ENCODE peak calls at places on chromosomes 6 and 20, in seven cellular contexts. One of them, this sample, is unnamed. For H3K9me2 and H3K4me1, the result is how much of the 10 kb centered on the place peaks cover.

GRCh38 chr20:10920396-10920795 is 246.6 kb upstream of the JAG1 start:
- DNase-seq in OCI-LY7: no peak
- DNase-seq in MM.1S: no peak
- DNase-seq in hepatocyte: no peak
- DNase-seq in HCT116: no peak
- DNase-seq in SK-N-SH: no peak
- DNase-seq in GM23248: peak
- DNase-seq in this sample: no peak

GRCh38 chr20:58102252-58102651 is 126.2 kb downstream of the ANKRD60 start:
- DNase-seq in OCI-LY7: no peak
- DNase-seq in MM.1S: no peak
- DNase-seq in hepatocyte: no peak
- DNase-seq in HCT116: no peak
- DNase-seq in SK-N-SH: peak
- DNase-seq in GM23248: peak
- DNase-seq in this sample: no peak

GRCh38 chr6:136468711-136469110 is 81.5 kb downstream of the MAP7 start:
- DNase-seq in OCI-LY7: no peak
- DNase-seq in MM.1S: no peak
- DNase-seq in hepatocyte: no peak
- DNase-seq in HCT116: no peak
- DNase-seq in SK-N-SH: no peak
- DNase-seq in GM23248: no peak
- DNase-seq in this sample: no peak

GRCh38 chr20:35529552-35529951 is at the start of gene C20orf173:
- DNase-seq in OCI-LY7: no peak
- DNase-seq in MM.1S: no peak
- DNase-seq in hepatocyte: no peak
- DNase-seq in HCT116: no peak
- DNase-seq in SK-N-SH: no peak
- DNase-seq in GM23248: no peak
- DNase-seq in this sample: no peak

GRCh38 chr6:26553739-26554668 is 15.8 kb downstream of the HMGN4 start:
- DNase-seq in OCI-LY7: peak
- DNase-seq in MM.1S: peak
- DNase-seq in hepatocyte: peak
- DNase-seq in HCT116: peak
- DNase-seq in SK-N-SH: no peak
- DNase-seq in GM23248: peak
- DNase-seq in this sample: peak

GRCh38 chr6:25371037-25371347 is 91.8 kb downstream of the CARMIL1 start:
- DNase-seq in OCI-LY7: no peak
- DNase-seq in MM.1S: no peak
- DNase-seq in hepatocyte: no peak
- DNase-seq in HCT116: no peak
- DNase-seq in SK-N-SH: no peak
- DNase-seq in GM23248: no peak
- DNase-seq in this sample: no peak

GRCh38 chr6:147695819-147696218 is 187.3 kb downstream of the SAMD5 start:
- DNase-seq in OCI-LY7: no peak
- DNase-seq in MM.1S: no peak
- DNase-seq in hepatocyte: no peak
- DNase-seq in HCT116: no peak
- DNase-seq in SK-N-SH: no peak
- DNase-seq in GM23248: no peak
- DNase-seq in this sample: no peak

GRCh38 chr6:54236984-54237383 is 71.3 kb upstream of the TINAG start:
- DNase-seq in OCI-LY7: no peak
- DNase-seq in MM.1S: no peak
- DNase-seq in hepatocyte: no peak
- DNase-seq in HCT116: no peak
- DNase-seq in SK-N-SH: no peak
- DNase-seq in GM23248: no peak
- DNase-seq in this sample: peak

GRCh38 chr20:53157443-53158408 is 185.6 kb downstream of the TSHZ2 start:
- DNase-seq in OCI-LY7: peak
- DNase-seq in MM.1S: peak
- DNase-seq in hepatocyte: peak
- DNase-seq in HCT116: peak
- DNase-seq in SK-N-SH: no peak
- DNase-seq in GM23248: peak
- DNase-seq in this sample: peak

GRCh38 chr6:17022604-17023003 is 79.2 kb upstream of the STMND1 start:
- DNase-seq in OCI-LY7: no peak
- DNase-seq in MM.1S: no peak
- DNase-seq in hepatocyte: no peak
- DNase-seq in HCT116: no peak
- DNase-seq in SK-N-SH: no peak
- DNase-seq in GM23248: no peak
- DNase-seq in this sample: no peak

GRCh38 chr6:131627724-131628682 is at the start of gene MED23:
- DNase-seq in OCI-LY7: peak
- DNase-seq in MM.1S: peak
- DNase-seq in hepatocyte: peak
- DNase-seq in HCT116: peak
- DNase-seq in SK-N-SH: peak
- DNase-seq in GM23248: peak
- DNase-seq in this sample: peak

GRCh38 chr6:46324706-46325105 is 153.9 kb upstream of the ENPP5 start:
- DNase-seq in OCI-LY7: no peak
- DNase-seq in MM.1S: no peak
- DNase-seq in hepatocyte: no peak
- DNase-seq in HCT116: no peak
- DNase-seq in SK-N-SH: no peak
- DNase-seq in GM23248: no peak
- DNase-seq in this sample: no peak

DNA sequence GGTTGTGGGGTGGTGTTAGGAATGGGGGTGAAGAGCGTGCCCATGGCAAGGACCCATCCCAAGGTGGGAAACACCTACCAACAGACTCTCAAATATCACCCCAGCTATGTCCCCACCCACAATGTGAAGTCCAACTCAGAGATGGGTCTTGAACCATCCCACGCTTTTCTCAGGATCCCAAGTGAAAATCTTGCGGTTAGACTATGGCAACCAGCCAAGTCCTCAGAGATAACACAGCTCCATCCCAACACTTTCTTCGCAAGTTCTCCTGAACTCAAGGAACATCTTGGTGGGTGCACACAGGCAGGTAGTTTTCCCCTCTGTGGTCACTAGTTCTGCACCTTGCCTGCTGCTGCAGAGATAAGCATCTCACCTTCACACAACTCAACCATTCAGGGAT is 116.0 kb downstream of the CDC5L start:
- DNase-seq in OCI-LY7: no peak
- DNase-seq in MM.1S: no peak
- DNase-seq in hepatocyte: no peak
- DNase-seq in HCT116: no peak
- DNase-seq in SK-N-SH: no peak
- DNase-seq in GM23248: no peak
- DNase-seq in this sample: no peak
- H3K9me2 ChIP-seq in OCI-LY7: under half
- H3K9me2 ChIP-seq in MM.1S: under half
- H3K9me2 ChIP-seq in hepatocyte: under half
- H3K9me2 ChIP-seq in HCT116: under half
- H3K9me2 ChIP-seq in SK-N-SH: under half
- H3K9me2 ChIP-seq in GM23248: under half
- H3K9me2 ChIP-seq in this sample: under half

DNA sequence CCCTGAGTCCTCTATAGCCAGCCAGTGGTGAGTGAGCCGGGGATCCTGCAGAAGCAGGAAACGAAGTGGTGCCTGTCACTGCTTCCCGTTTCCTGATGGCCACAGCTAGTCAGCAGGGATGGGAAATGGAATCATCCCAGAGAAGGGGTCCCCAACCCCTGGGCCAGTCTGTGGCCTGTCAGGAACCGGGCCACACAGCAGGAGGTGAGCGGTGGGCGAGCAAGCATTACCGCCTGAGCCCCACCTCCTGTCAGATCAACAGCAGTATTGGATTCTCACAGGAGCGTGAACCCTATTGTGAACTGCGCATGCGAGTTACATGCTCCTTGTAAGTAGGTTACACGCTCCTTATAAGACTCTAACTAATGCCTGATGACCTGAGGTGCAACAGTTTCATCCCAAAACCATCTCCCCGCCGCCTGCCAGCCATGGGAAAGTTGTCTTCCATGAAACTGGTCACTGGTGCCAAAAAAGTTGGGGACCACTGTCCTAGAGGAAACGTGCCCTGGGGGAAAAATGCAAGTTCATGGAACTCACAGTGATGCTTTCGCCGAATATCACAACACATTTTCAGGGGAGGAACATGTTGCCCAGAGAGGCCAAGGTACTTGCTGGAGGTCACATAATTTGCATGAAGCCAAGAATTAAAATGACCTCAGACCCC is 113.8 kb downstream of the JPH2 start:
- DNase-seq in OCI-LY7: no peak
- DNase-seq in MM.1S: no peak
- DNase-seq in hepatocyte: no peak
- DNase-seq in HCT116: no peak
- DNase-seq in SK-N-SH: no peak
- DNase-seq in GM23248: no peak
- DNase-seq in this sample: no peak
- H3K4me1 ChIP-seq in OCI-LY7: under half
- H3K4me1 ChIP-seq in MM.1S: under half
- H3K4me1 ChIP-seq in hepatocyte: under half
- H3K4me1 ChIP-seq in HCT116: under half
- H3K4me1 ChIP-seq in SK-N-SH: under half
- H3K4me1 ChIP-seq in GM23248: under half
- H3K4me1 ChIP-seq in this sample: under half

GRCh38 chr20:49878977-49879376 is 36.4 kb downstream of the SPATA2 start:
- DNase-seq in OCI-LY7: no peak
- DNase-seq in MM.1S: no peak
- DNase-seq in hepatocyte: no peak
- DNase-seq in HCT116: no peak
- DNase-seq in SK-N-SH: no peak
- DNase-seq in GM23248: no peak
- DNase-seq in this sample: no peak
- H3K9me2 ChIP-seq in OCI-LY7: under half
- H3K9me2 ChIP-seq in MM.1S: under half
- H3K9me2 ChIP-seq in hepatocyte: under half
- H3K9me2 ChIP-seq in HCT116: under half
- H3K9me2 ChIP-seq in SK-N-SH: under half
- H3K9me2 ChIP-seq in GM23248: under half
- H3K9me2 ChIP-seq in this sample: under half

DNA sequence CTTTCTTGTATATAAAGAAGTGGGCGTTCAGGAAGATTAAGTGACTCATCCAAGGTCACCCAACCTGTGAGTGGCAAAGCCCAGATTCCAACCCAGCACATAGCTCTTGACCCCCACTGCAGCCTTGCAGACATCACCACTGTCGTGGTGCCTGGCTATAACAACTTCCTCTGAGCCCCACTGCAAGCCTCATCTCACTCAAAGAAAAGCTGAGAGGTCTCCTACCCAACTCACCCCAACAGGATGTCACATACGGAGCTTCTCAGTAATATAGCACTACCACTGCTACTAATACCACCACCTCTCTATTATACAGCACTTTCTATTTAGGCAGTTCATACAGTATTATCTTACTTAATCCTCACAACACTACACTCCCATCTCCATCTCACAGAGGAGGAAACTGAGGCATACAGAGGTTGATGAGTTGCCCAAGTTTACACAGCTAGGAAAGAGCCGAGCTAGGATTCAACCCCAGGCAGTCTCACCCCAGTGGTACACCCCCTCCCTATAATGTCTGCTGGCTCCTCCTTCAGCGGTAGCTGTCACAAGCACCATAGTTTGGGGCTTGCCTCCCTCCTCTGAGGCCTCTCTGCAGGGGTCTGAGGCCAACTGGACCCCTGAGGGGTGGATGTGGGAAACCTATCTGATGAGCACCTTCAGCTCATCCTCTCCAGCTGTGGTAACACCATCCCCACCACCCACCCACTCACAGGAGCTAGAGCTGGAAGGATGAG is 19.5 kb downstream of the TFEB start:
- DNase-seq in OCI-LY7: peak
- DNase-seq in MM.1S: no peak
- DNase-seq in hepatocyte: no peak
- DNase-seq in HCT116: no peak
- DNase-seq in SK-N-SH: no peak
- DNase-seq in GM23248: no peak
- DNase-seq in this sample: no peak
- H3K4me1 ChIP-seq in OCI-LY7: half or more
- H3K4me1 ChIP-seq in MM.1S: under half
- H3K4me1 ChIP-seq in hepatocyte: under half
- H3K4me1 ChIP-seq in HCT116: under half
- H3K4me1 ChIP-seq in SK-N-SH: under half
- H3K4me1 ChIP-seq in GM23248: under half
- H3K4me1 ChIP-seq in this sample: under half

GRCh38 chr6:13334953-13335352 is 6.6 kb upstream of the TBC1D7 start:
- DNase-seq in OCI-LY7: no peak
- DNase-seq in MM.1S: no peak
- DNase-seq in hepatocyte: no peak
- DNase-seq in HCT116: no peak
- DNase-seq in SK-N-SH: no peak
- DNase-seq in GM23248: peak
- DNase-seq in this sample: peak

GRCh38 chr6:13328875-13329183 is 492 bp upstream of the TBC1D7 start:
- DNase-seq in OCI-LY7: no peak
- DNase-seq in MM.1S: no peak
- DNase-seq in hepatocyte: no peak
- DNase-seq in HCT116: no peak
- DNase-seq in SK-N-SH: no peak
- DNase-seq in GM23248: no peak
- DNase-seq in this sample: no peak

GRCh38 chr6:13332349-13332706 is 4.0 kb upstream of the TBC1D7 start:
- DNase-seq in OCI-LY7: no peak
- DNase-seq in MM.1S: no peak
- DNase-seq in hepatocyte: no peak
- DNase-seq in HCT116: no peak
- DNase-seq in SK-N-SH: no peak
- DNase-seq in GM23248: no peak
- DNase-seq in this sample: peak

GRCh38 chr6:13328076-13328874 is at the start of gene TBC1D7:
- DNase-seq in OCI-LY7: peak
- DNase-seq in MM.1S: peak
- DNase-seq in hepatocyte: peak
- DNase-seq in HCT116: peak
- DNase-seq in SK-N-SH: peak
- DNase-seq in GM23248: peak
- DNase-seq in this sample: peak

DNA sequence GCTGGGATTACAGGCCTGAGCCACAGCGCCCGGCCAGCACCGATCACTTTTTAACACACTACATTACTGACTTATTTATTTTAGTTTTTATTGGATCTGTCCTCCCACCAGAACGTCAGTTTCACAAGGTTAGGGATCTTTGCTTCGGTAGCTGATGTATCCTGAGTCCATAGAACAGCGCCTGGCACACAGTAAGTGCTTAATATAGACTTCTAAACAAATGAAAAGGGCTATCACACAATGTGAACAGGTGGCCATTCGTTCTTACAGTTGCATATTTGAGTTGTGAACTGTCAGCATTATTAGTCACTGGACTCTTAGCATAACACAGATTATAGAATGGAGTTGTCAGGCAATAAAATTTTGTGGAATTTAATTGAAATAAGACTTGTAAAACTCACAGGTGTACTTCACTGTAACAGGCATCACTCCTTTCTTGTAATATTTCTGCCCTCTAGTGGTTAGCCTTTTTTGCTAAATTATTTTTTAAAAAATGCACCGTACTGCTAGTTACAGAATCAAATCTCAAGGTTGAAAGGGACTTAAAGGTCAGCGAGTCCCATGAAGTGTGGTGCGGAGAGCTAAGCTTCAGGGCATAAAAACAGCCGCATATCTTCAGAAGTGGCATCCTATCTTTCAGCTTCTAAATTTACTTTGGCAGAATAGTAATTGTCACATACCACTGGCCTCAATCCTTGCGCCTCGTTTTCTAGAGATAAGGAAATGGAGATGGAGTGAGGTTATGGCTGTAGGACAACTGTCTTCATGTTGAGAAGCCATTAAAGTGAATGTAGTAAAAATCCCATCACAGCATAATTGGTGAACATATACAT is 3.4 kb upstream of the TBC1D7 start:
- DNase-seq in OCI-LY7: peak
- DNase-seq in MM.1S: peak
- DNase-seq in hepatocyte: peak
- DNase-seq in HCT116: peak
- DNase-seq in SK-N-SH: peak
- DNase-seq in GM23248: peak
- DNase-seq in this sample: peak
- H3K9me2 ChIP-seq in OCI-LY7: under half
- H3K9me2 ChIP-seq in MM.1S: under half
- H3K9me2 ChIP-seq in hepatocyte: under half
- H3K9me2 ChIP-seq in HCT116: under half
- H3K9me2 ChIP-seq in SK-N-SH: under half
- H3K9me2 ChIP-seq in GM23248: under half
- H3K9me2 ChIP-seq in this sample: under half

This sample was measured in PC-3.